ENCODE peak calls at places on chromosomes 6 and 20, in six cellular contexts. T is GM13976, G is fibroblast of pulmonary artery, R is PC-3, A is body of pancreas, C is left ventricle myocardium inferior. S is an unnamed sample.

GRCh38 chr6:136012198-136012884 is 160.8 kb downstream of the PDE7B start:
- DNase-seq in R (peak), G (peak), A (no peak), C (no peak), T (no peak), S (no peak)

GRCh38 chr6:144678844-144679243 is 393.7 kb downstream of the UTRN start:
- DNase-seq in R (no peak), A (no peak), C (no peak), T (no peak), G (peak), S (no peak)

GRCh38 chr20:62354031-62354808 is 12.9 kb downstream of the LAMA5 start:
- DNase-seq in C (no peak), A (no peak), R (no peak), G (no peak), T (no peak), S (no peak)

GRCh38 chr6:11824986-11825385 is 46.4 kb upstream of the ADTRP start:
- DNase-seq in C (no peak), R (no peak), A (no peak), G (peak), T (peak), S (no peak)

GRCh38 chr20:57211406-57211805 is 55.0 kb downstream of the BMP7 start:
- DNase-seq in R (no peak), C (no peak), G (no peak), A (no peak), T (no peak), S (no peak)

GRCh38 chr20:54928564-54928963 is 453.2 kb downstream of the DOK5 start:
- DNase-seq in G (no peak), T (no peak), R (no peak), A (no peak), C (no peak), S (no peak)

GRCh38 chr6:72669324-72669723 is 47.5 kb downstream of the KCNQ5 start:
- DNase-seq in R (no peak), C (no peak), G (no peak), A (no peak), T (no peak), S (no peak)

GRCh38 chr6:160991411-160992322 is at the start of gene MAP3K4:
- DNase-seq in A (peak), C (peak), T (peak), G (peak), R (peak), S (peak)

GRCh38 chr6:32954983-32955802 is 2.3 kb upstream of the HLA-DMA start:
- DNase-seq in C (no peak), R (peak), A (peak), G (peak), T (no peak), S (peak)

GRCh38 chr20:21714297-21715192 is 9.1 kb downstream of the PAX1 start:
- DNase-seq in G (no peak), T (no peak), A (no peak), C (no peak), R (no peak), S (no peak)

GRCh38 chr6:6927437-6928361 is 180.1 kb upstream of the RREB1 start:
- DNase-seq in A (no peak), R (no peak), T (peak), C (peak), G (no peak), S (no peak)

GRCh38 chr6:93962566-93962965 is 543.2 kb upstream of the EPHA7 start:
- DNase-seq in G (no peak), C (no peak), R (peak), A (no peak), T (no peak), S (no peak)

GRCh38 chr6:84785676-84786075 is 21.3 kb upstream of the TBX18 start:
- DNase-seq in G (no peak), C (no peak), A (no peak), T (no peak), R (no peak), S (no peak)

GRCh38 chr6:159463440-159463839 is 229.6 kb downstream of the SOD2 start:
- DNase-seq in C (no peak), A (no peak), T (no peak), G (peak), R (no peak), S (no peak)

GRCh38 chr20:51171141-51171540 is 148.2 kb upstream of the KCNG1 start:
- DNase-seq in R (no peak), T (no peak), A (no peak), C (no peak), G (no peak), S (no peak)

GRCh38 chr6:137111296-137112066 is 62.0 kb downstream of the IL22RA2 start:
- DNase-seq in C (no peak), R (no peak), G (no peak), A (no peak), T (no peak), S (no peak)

GRCh38 chr6:143294265-143294664 is 156.2 kb downstream of the ADAT2 start:
- DNase-seq in C (no peak), G (no peak), R (no peak), A (no peak), T (no peak), S (no peak)

GRCh38 chr20:50193851-50194830 is 3.5 kb downstream of the CEBPB start:
- DNase-seq in G (peak), R (no peak), C (no peak), T (no peak), A (peak), S (no peak)

GRCh38 chr6:101607286-101607685 is 213.8 kb downstream of the GRIK2 start:
- DNase-seq in R (no peak), T (no peak), C (no peak), A (no peak), G (no peak), S (no peak)

GRCh38 chr20:11178946-11179654 is 505.3 kb upstream of the JAG1 start:
- DNase-seq in T (no peak), C (no peak), R (peak), G (peak), A (no peak), S (peak)

GRCh38 chr6:144286503-144287393 is 1.6 kb downstream of the UTRN start:
- DNase-seq in G (peak), R (peak), C (peak), T (no peak), A (peak), S (peak)

GRCh38 chr6:68575765-68576439 is 59.2 kb upstream of the ADGRB3 start:
- DNase-seq in R (peak), A (peak), G (peak), T (no peak), C (no peak), S (no peak)

GRCh38 chr20:37529968-37530600 is 2.4 kb upstream of the BLCAP start:
- DNase-seq in C (no peak), G (no peak), T (no peak), R (no peak), A (no peak), S (no peak)

GRCh38 chr6:117545161-117545595 is 57.1 kb downstream of the GOPC start:
- DNase-seq in C (no peak), T (no peak), G (no peak), R (peak), A (no peak), S (peak)

GRCh38 chr6:27053738-27054137 is 193.8 kb upstream of the PRSS16 start:
- DNase-seq in T (no peak), G (no peak), A (no peak), R (no peak), C (no peak), S (no peak)

GRCh38 chr6:20931093-20931492 is 396.8 kb downstream of the CDKAL1 start:
- DNase-seq in R (no peak), C (no peak), T (no peak), G (peak), A (no peak), S (no peak)

GRCh38 chr6:77038801-77039200 is 424.5 kb downstream of the HTR1B start:
- DNase-seq in R (peak), A (no peak), T (no peak), C (no peak), G (peak), S (no peak)

GRCh38 chr6:71181565-71181964 is 107.0 kb upstream of the OGFRL1 start:
- DNase-seq in A (no peak), C (no peak), G (peak), T (no peak), R (peak), S (peak)

GRCh38 chr6:53432318-53433161 is 83.8 kb upstream of the ELOVL5 start:
- DNase-seq in T (no peak), G (peak), A (no peak), R (peak), C (no peak), S (no peak)

GRCh38 chr6:119078449-119079287 is at the start of gene FAM184A:
- DNase-seq in A (peak), G (peak), R (peak), C (peak), T (peak), S (peak)

GRCh38 chr6:97958143-97958542 is 675.1 kb upstream of the MMS22L start:
- DNase-seq in C (peak), T (no peak), R (peak), G (peak), A (no peak), S (no peak)

GRCh38 chr20:57498425-57499400 is 26.2 kb downstream of the CTCFL start:
- DNase-seq in C (no peak), T (no peak), R (peak), A (no peak), G (peak), S (peak)

GRCh38 chr6:3665608-3666007 is 85.9 kb downstream of the PXDC1 start:
- DNase-seq in R (no peak), C (no peak), A (no peak), G (no peak), T (no peak), S (no peak)
- TF ChIP-seq CTCF in R (no peak), C (no peak), A (no peak), G (no peak), T (no peak), S (no peak)

GRCh38 chr6:123745877-123746276 is 57.8 kb upstream of the NKAIN2 start:
- DNase-seq in C (no peak), A (no peak), T (no peak), G (peak), R (no peak), S (no peak)

GRCh38 chr6:123744840-123745239 is 58.8 kb upstream of the NKAIN2 start:
- DNase-seq in C (no peak), G (no peak), A (no peak), R (no peak), T (no peak), S (no peak)

GRCh38 chr6:123747515-123747914 is 56.1 kb upstream of the NKAIN2 start:
- DNase-seq in G (no peak), A (no peak), T (no peak), R (no peak), C (no peak), S (no peak)

DNA sequence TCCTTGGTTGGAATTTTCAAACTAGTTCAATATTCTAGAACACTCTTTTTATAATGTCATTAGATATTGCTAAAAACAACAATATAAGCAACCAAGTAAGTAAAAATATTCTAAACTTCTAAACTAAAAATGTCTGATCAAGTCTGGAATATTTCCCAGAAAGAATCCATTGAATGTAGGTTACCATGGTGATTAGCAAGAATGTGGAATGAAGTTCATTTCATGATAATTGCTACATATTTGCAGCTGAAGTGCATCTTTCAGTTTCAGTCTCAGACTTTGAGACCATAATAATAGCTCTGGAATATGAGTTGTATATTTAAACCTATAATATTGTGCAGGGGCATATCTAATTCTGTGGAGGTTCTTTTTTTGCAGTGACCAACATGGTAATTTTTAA is 61.0 kb upstream of the NKAIN2 start:
- DNase-seq in R (no peak), T (no peak), G (no peak), C (no peak), A (no peak), S (no peak)
- TF ChIP-seq CTCF in R (no peak), T (no peak), G (no peak), C (no peak), A (no peak), S (no peak)

DNA sequence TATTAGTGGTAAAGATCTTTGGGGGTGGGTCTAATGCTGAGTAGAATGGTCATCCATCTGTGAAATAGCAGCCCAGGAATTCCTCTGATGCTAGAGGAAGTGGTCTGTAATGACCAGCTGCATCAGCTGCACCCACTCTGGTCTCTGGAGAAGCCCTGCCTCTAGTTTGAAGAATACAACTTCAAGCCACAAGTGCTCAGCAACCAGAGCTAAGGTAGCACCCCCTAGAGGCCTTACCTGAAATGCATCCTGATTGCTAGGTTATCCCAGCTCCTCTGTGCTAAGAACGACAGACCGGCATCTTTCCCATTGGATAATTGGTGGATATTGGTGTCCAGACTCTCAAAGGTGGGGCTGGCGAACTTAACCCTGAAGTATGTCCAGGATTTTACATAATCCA is 58.2 kb downstream of the DNAH8 start:
- DNase-seq in A (no peak), T (peak), C (no peak), G (peak), R (peak), S (peak)
- TF ChIP-seq CTCF in A (no peak), T (peak), C (peak), G (peak), R (peak), S (peak)

DNA sequence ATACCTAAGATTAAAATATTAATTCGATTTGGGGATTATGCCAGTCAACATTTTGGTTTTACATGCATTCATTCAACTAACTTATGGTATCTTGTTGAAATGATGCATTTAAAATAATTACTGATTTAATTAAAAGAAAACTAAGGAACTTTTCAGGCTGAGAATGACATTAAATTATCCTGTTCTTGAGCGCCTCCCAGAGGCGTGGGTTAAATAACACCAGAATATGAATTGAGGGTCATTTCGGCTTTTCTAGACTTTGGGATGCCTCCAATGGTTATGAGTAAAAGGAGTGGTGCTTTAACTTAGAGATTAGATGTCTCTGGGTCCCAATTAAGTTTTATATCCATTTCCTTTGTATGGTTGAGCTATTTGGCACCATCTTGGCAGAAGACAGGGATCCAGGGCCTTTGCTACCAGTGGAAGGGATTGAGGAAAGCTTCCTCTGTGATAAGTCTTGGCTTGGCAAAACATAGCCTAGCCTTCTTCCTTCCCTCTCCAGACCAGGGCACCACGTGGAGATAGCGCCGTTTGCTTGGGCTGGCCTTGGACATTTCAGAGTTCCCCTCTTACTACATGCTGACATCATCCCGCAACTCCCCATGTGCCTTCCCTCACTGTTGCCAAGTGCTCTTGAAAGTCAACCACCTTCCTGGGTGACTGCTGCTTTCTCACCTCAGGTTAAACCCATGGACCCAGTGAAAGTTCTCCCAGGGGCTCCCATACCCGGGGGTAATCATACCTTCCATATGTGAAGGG is 28.7 kb downstream of the GNAS start:
- DNase-seq in A (no peak), T (no peak), C (no peak), R (peak), G (no peak), S (no peak)
- TF ChIP-seq CTCF in A (no peak), T (no peak), C (no peak), R (peak), G (peak), S (peak)

GRCh38 chr6:112234596-112234995 is 19.8 kb downstream of the LAMA4 start:
- DNase-seq in C (no peak), A (no peak), T (no peak), G (peak), R (no peak), S (no peak)
- TF ChIP-seq CTCF in C (no peak), A (no peak), T (no peak), G (no peak), R (no peak), S (no peak)

DNA sequence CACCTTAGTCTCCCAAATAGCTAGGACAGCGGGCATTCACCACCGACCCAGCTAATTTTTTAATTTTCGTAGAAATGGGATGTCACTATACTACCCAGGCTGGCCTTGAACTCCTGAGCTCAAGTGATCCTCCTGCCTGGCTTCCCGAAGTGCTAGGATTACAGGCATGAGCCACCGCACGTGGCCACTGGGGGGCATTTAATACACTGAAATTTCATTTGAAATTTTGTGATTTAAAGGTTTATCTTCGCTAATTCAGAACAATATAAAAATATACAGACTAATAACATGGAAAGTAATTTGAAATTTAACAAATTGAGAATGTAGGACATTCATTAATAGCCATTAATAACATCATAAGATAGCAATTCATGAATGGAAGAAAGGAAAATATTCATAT is 20.5 kb upstream of the TBC1D32 start:
- DNase-seq in G (peak), C (no peak), A (no peak), R (peak), T (no peak), S (peak)
- TF ChIP-seq CTCF in G (peak), C (peak), A (no peak), R (peak), T (no peak), S (peak)

S was measured in Calu3.